ENCODE peak calls at places on chromosomes 1 and 21, in four cellular contexts. D, W, J and G are unnamed samples.

GRCh38 chr1:184590163-184590750 is 164.4 kb downstream of the EDEM3 start:
- DNase-seq in D (no peak), W (no peak), J (peak; percentile 89), G (no peak)

GRCh38 chr1:34843392-34844251 is 15.9 kb downstream of the SMIM12 start:
- DNase-seq in D (no peak), W (no peak), J (no peak), G (no peak)

GRCh38 chr1:148389027-148389339 is 94.1 kb downstream of the PPIAL4G start:
- DNase-seq in D (no peak), W (no peak), J (no peak), G (no peak)

GRCh38 chr1:12636098-12636950 is 7.6 kb upstream of the AADACL4 start:
- DNase-seq in D (no peak), W (no peak), J (no peak), G (no peak)

GRCh38 chr1:226100436-226101347 is 38.2 kb downstream of the H3-3A start:
- DNase-seq in D (no peak), W (no peak), J (peak; percentile 56), G (no peak)

GRCh38 chr21:28442624-28443023 is 550.1 kb downstream of the LTN1 start:
- DNase-seq in D (no peak), W (no peak), J (no peak), G (no peak)

GRCh38 chr21:44425307-44425894 is 29.9 kb upstream of the LRRC3 start:
- DNase-seq in D (peak; percentile 9), W (no peak), J (no peak), G (no peak)

GRCh38 chr21:33302055-33302454 is 22.7 kb upstream of the IFNAR1 start:
- DNase-seq in D (no peak), W (no peak), J (no peak), G (no peak)

GRCh38 chr1:26780344-26780957 is 7.3 kb upstream of the PIGV start:
- DNase-seq in D (no peak), W (no peak), J (no peak), G (no peak)

GRCh38 chr1:27971674-27972073 is 11.9 kb downstream of the XKR8 start:
- DNase-seq in D (no peak), W (no peak), J (no peak), G (no peak)

GRCh38 chr1:152515454-152515823 is 1.2 kb downstream of the CRCT1 start:
- DNase-seq in D (no peak), W (peak; percentile 32), J (no peak), G (no peak)

GRCh38 chr1:51960262-51960661 is 30.2 kb downstream of the RAB3B start:
- DNase-seq in D (no peak), W (no peak), J (no peak), G (no peak)

GRCh38 chr1:18956189-18957135 is at the start of gene IFFO2:
- DNase-seq in D (peak; percentile 96), W (peak; percentile 99), J (peak; percentile 99), G (peak; percentile 67)
- H3K27me3 ChIP-seq in D (no peaks in the 10 kb centered on the region), W (no peaks in the 10 kb centered on the region), J (no peaks in the 10 kb centered on the region), G (no peaks in the 10 kb centered on the region)

DNA sequence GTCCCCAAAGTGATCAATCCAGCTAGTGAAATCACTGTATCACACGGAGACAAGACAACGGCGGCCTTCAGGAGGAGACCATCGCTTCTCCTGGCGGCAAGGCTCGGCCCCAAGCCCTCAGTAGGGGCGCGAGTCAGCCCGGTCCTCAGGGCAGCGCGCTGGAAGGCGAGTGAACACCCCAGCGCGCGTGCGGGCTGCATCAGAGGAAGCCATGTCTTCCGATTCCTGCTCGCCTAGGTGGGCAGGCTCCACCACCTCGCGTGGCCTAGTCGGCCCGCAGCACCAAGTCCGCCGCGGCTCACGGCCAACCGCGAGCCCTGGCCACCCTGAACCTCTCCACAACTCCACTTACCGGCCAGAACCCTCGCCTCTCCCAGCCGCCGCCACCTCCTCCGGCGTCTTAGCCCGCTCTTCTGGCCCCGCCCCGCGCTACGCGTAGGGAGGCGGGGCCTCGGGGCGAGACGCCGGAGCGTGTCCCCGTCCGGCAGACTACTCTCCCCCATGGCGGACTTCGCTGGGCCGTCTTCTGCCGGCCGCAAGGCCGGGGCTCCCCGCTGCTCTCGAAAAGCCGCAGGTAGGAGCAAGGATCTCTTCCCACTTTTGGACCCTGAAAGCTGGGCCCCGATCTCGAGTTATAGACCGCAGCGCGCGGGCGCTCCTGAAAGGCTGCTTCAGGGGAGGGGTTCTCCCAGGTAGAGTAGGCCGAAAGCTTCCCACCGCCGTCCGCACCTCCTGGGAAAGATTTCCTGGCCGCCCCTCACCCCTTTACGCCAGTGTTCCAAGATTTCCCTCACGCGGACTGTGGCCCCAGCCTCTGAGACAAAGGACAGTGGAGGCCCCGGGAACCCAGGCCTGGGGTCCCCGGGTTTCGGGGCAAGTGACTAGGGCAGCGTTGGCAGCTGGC is at the start of the genes GLMN and RPAP2:
- DNase-seq in D (peak; percentile 56), W (peak; percentile 86), J (peak; percentile 82), G (no peak)
- H3K36me3 ChIP-seq in D (no peaks in the 10 kb centered on the region), W (no peaks in the 10 kb centered on the region), J (no peaks in the 10 kb centered on the region), G (peaks cover 9% of the 10 kb centered on the region)

DNA sequence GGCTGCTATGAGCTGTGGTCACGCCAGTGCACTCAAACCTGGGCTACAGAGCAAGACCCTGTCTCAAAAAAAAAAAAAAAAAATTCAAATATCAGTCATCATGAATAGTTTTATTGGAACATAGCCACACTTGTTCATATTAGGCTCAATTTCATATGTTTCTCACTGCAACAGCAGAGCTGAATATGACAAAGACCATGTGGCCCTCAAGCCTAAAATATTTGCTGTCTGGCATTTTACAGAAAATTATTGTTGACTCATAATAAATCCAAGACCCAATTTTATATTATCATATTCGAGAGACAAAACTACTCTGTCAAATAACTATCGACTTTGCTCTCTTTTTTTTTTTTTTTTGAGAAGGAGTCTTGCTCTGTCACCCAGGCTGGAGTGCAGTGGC is 11.1 kb downstream of the BECN2 start:
- DNase-seq in D (no peak), W (no peak), J (no peak), G (no peak)
- TF ChIP-seq CTCF in D (no peak), W (no peak), J (no peak), G (no peak)

GRCh38 chr1:24501371-24502167 is 1.1 kb upstream of the RCAN3 start:
- DNase-seq in D (no peak), W (no peak), J (peak; percentile 62), G (no peak)
- H3K27me3 ChIP-seq in D (no peaks in the 10 kb centered on the region), W (no peaks in the 10 kb centered on the region), J (no peaks in the 10 kb centered on the region), G (no peaks in the 10 kb centered on the region)

DNA sequence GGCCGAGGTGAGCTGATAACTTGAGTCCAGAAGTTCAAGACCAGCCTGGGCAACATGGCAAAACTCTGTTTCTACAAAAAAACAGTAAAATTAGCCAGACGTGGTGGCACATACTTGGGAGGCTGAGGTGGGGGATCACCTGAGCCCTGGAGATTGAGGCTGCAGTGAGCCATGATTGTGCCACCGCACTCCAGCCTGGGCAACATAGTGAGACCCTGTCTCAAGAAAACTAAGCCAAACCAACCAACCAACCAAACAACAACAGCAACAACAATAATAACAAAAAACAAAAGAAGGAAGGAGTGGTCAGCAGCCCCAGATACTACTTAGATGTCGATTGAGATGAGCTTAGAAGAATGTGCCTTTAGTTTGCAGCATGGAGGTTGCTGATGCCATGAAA is 47.7 kb downstream of the CENPF start:
- DNase-seq in D (no peak), W (no peak), J (no peak), G (no peak)
- H3K36me3 ChIP-seq in D (no peaks in the 10 kb centered on the region), W (no peaks in the 10 kb centered on the region), J (no peaks in the 10 kb centered on the region), G (peaks cover 62% of the 10 kb centered on the region)

GRCh38 chr1:182604128-182604834 is at the start of gene RGS16:
- DNase-seq in D (peak; percentile 91), W (peak; percentile 92), J (peak; percentile 96), G (no peak)
- TF ChIP-seq CTCF in D (peak; percentile 14), W (peak; percentile 7), J (no peak), G (no peak)